ENCODE peak calls at places on chromosomes 7 and 10, in four cellular contexts. C is H9, X is transverse colon, B is dorsolateral prefrontal cortex. J is an unnamed sample.

GRCh38 chr10:127296696-127297095 is 100.3 kb upstream of the INSYN2A start:
- DNase-seq in C (no peak), X (no peak), B (no peak), J (no peak)

GRCh38 chr7:32204361-32205018 is 134.3 kb upstream of the PDE1C start:
- DNase-seq in C (peak), X (peak), B (peak), J (peak)

GRCh38 chr10:71512794-71513379 is 116.2 kb downstream of the CDH23 start:
- DNase-seq in C (no peak), X (no peak), B (no peak), J (no peak)

GRCh38 chr10:70348228-70348850 is 34.1 kb downstream of the LRRC20 start:
- DNase-seq in C (peak), X (no peak), B (no peak), J (no peak)

GRCh38 chr10:77564781-77565589 is 72.6 kb downstream of the KCNMA1 start:
- DNase-seq in C (peak), X (no peak), B (no peak), J (no peak)

GRCh38 chr10:124592736-124593430 is 131.3 kb downstream of the LHPP start:
- DNase-seq in C (no peak), X (no peak), B (no peak), J (no peak)

GRCh38 chr7:46396501-46396900 is 475.4 kb upstream of the IGFBP3 start:
- DNase-seq in C (no peak), X (no peak), B (no peak), J (no peak)

GRCh38 chr10:112243713-112244112 is 39.5 kb upstream of the TECTB start:
- DNase-seq in C (no peak), X (no peak), B (no peak), J (no peak)

GRCh38 chr10:98919899-98920298 is 315.8 kb downstream of the HPSE2 start:
- DNase-seq in C (no peak), X (no peak), B (no peak), J (no peak)

GRCh38 chr10:24382596-24382978 is 173.6 kb downstream of the KIAA1217 start:
- DNase-seq in C (no peak), X (no peak), B (no peak), J (no peak)

GRCh38 chr10:91925022-91925320 is 1.4 kb downstream of the BTAF1 start:
- DNase-seq in C (no peak), X (no peak), B (no peak), J (no peak)
- H3K27ac ChIP-seq in C (no peak), X (no peak), B (no peak), J (no peak)

GRCh38 chr7:42686594-42687156 is 225.2 kb downstream of the C7orf25 start:
- DNase-seq in C (peak), X (no peak), B (no peak), J (no peak)
- H3K27ac ChIP-seq in C (no peak), X (peak), B (no peak), J (no peak)

GRCh38 chr7:116545411-116545993 is 20.7 kb downstream of the CAV1 start:
- DNase-seq in C (no peak), X (no peak), B (no peak), J (no peak)

GRCh38 chr7:116544488-116544887 is 19.7 kb downstream of the CAV1 start:
- DNase-seq in C (no peak), X (no peak), B (no peak), J (no peak)

GRCh38 chr7:116547347-116547746 is 22.5 kb downstream of the CAV1 start:
- DNase-seq in C (no peak), X (no peak), B (no peak), J (no peak)

GRCh38 chr7:116546916-116547315 is 22.1 kb downstream of the CAV1 start:
- DNase-seq in C (no peak), X (no peak), B (no peak), J (no peak)

DNA sequence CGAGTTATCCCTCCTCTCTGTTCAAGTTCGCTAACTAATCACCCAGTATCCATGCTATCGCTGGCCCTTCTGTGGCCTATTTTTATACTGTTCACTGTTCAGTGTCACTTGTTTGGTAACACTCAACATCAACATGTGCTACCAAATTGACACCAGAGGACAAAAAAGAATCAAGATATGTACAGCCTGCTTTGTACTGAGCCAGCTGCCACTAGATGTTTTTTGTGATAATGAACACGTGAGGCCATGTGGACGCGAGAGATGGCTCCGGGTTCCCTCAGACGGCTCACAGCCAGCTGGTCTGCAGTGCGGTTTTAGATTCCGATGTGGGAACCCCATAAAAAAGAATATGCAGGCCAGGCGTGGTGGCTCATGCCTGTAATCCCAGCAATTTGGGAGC is 21.2 kb downstream of the CAV1 start:
- DNase-seq in C (no peak), X (no peak), B (no peak), J (no peak)
- H3K27ac ChIP-seq in C (no peak), X (peak), B (no peak), J (peak)

GRCh38 chr7:112022128-112022527 is 184.1 kb downstream of the DOCK4 start:
- DNase-seq in C (no peak), X (peak), B (no peak), J (no peak)
- H3K27ac ChIP-seq in C (no peak), X (no peak), B (no peak), J (no peak)

DNA sequence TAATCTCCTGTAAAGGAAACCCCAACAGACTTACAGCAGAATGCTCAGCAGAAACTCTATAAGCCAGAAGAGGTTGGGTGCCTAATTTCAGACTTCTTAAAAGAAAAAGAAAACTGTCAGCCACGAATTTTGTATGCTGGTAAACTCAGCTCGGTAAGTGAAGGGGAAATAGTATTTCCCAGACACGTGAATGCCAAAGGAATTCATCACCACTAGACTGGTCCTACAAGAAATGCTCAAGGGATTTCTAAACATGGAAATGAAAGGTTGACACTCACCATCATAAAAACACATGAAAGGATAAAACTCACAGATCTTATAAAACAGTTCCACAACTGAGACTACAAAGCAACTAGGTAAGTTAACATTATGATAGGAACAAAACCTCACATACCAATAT is 68.6 kb downstream of the GLCCI1 start:
- DNase-seq in C (no peak), X (no peak), B (no peak), J (no peak)
- H3K27ac ChIP-seq in C (no peak), X (no peak), B (no peak), J (no peak)